ENCODE peak calls at places on chromosomes 1 and 21, in four cellular contexts. P, T, L and X are unnamed samples.
A peak's percentile ranks its signal among the peaks of the same experiment; 100 is the strongest.

GRCh38 chr21:31894441-31894840 is 21.6 kb downstream of the HUNK start:
- DNase-seq in P (no peak), T (no peak), L (no peak), X (no peak)

GRCh38 chr1:53478186-53478585 is 19.0 kb downstream of the DMRTB1 start:
- DNase-seq in T (no peak), P (no peak), L (peak; percentile 21), X (no peak)

GRCh38 chr1:9369964-9370788 is 77.5 kb downstream of the SPSB1 start:
- DNase-seq in P (no peak), T (no peak), L (no peak), X (no peak)

GRCh38 chr1:197773856-197774255 is 1.4 kb downstream of the DENND1B start:
- DNase-seq in P (no peak), L (no peak), T (no peak), X (no peak)

GRCh38 chr1:38962113-38962512 is 20.5 kb upstream of the RHBDL2 start:
- DNase-seq in L (no peak), T (no peak), P (no peak), X (no peak)

GRCh38 chr21:14070049-14070893 is 140.5 kb downstream of the LIPI start:
- DNase-seq in T (no peak), L (no peak), P (peak; percentile 44), X (no peak)

GRCh38 chr1:232334811-232335210 is 295.1 kb downstream of the SIPA1L2 start:
- DNase-seq in P (no peak), L (no peak), T (no peak), X (no peak)

GRCh38 chr1:27455166-27455811 is 34.7 kb downstream of the WASF2 start:
- DNase-seq in L (no peak), T (peak; percentile 18), P (no peak), X (no peak)

GRCh38 chr1:154557248-154557938 is 1.1 kb downstream of the UBE2Q1 start:
- DNase-seq in P (no peak), T (no peak), L (no peak), X (no peak)

GRCh38 chr1:180563013-180563827 is 4.5 kb downstream of the OVAAL start:
- DNase-seq in T (peak; percentile 21), P (no peak), L (no peak), X (no peak)

GRCh38 chr1:2019162-2019542 is at the start of gene GABRD:
- DNase-seq in T (no peak), P (no peak), L (no peak), X (no peak)

GRCh38 chr1:69991644-69992043 is 213.7 kb downstream of the LRRC40 start:
- DNase-seq in T (no peak), L (no peak), P (no peak), X (no peak)

GRCh38 chr1:40770296-40771070 is 13.1 kb upstream of the KCNQ4 start:
- DNase-seq in L (peak; percentile 53), P (peak; percentile 58), T (no peak), X (no peak)

GRCh38 chr1:33429332-33429731 is 1.6 kb downstream of the PHC2 start:
- DNase-seq in T (no peak), L (no peak), P (no peak), X (no peak)

GRCh38 chr1:159084867-159085266 is 8.3 kb upstream of the AIM2 start:
- DNase-seq in L (no peak), P (no peak), T (no peak), X (no peak)

GRCh38 chr1:117346206-117346928 is 20.9 kb upstream of the MAN1A2 start:
- DNase-seq in T (no peak), L (no peak), P (no peak), X (no peak)

GRCh38 chr1:76929136-76929535 is 61.9 kb downstream of the ST6GALNAC5 start:
- DNase-seq in P (no peak), T (no peak), L (no peak), X (no peak)

GRCh38 chr1:65148548-65149390 is 766 bp downstream of the AK4 start:
- DNase-seq in L (peak; percentile 85), P (peak; percentile 83), T (peak; percentile 46), X (peak; percentile 76)

GRCh38 chr1:18020021-18020817 is 87.4 kb upstream of the IGSF21 start:
- DNase-seq in T (no peak), P (no peak), L (no peak), X (no peak)

GRCh38 chr1:118928739-118929554 is 59.2 kb downstream of the TBX15 start:
- DNase-seq in T (no peak), L (no peak), P (peak; percentile 51), X (no peak)

DNA sequence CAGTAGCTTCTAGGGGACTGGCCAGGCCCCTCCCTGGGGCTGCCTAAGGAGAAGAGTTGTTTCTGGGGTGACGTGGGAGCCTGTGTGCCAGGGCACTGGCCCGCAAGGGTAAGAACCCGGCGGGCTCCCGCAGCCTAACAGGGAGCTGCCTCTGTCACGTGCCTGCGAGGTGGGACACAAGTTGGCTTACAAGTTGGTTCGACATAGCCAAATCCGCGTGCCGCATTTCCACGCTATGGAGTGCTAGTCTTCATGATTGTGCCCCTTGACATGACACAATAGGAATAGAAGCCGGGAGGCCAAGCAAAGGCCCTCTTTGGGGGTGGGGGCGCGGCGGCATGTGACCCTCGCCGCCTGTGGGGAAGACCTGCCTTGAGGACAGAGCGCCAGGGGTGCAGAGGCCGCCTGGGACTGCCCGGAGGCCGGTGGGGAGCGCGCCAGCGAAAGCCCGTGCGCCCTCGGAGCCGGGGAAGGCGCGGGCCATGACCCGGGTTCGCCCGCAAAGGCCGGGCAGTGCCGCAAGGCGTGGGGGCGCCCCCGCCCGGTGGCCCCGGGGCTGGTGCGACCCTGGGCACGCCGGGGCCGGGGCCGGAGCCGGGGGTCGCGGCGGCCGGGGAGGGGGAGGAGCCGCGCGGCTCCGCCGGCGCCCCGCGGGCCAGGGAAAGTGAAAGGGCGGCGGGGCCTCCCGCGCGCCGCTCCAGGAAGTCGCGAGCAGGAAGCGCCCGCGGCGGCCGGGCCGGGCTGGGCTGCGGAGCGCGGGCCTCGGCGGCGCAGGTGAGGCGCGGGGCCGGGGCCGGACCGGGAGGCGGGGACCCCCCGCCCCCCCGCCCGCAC is at the start of gene SLC37A1:
- DNase-seq in L (peak; percentile 61), P (peak; percentile 78), T (no peak), X (no peak)
- TF ChIP-seq POLR2AphosphoS5 in L (no peak), P (no peak), T (no peak), X (no peak)

GRCh38 chr1:168365719-168366474 is 85.2 kb downstream of the TBX19 start:
- DNase-seq in L (no peak), T (no peak), P (no peak), X (no peak)
- TF ChIP-seq POLR2AphosphoS5 in L (no peak), T (no peak), P (no peak), X (no peak)

GRCh38 chr21:33324311-33325221 is at the start of gene IFNAR1:
- DNase-seq in P (peak; percentile 96), L (peak; percentile 100), T (peak; percentile 99), X (peak; percentile 99)
- TF ChIP-seq POLR2AphosphoS5 in P (peak; percentile 89), L (peak; percentile 97), T (peak; percentile 96), X (no peak)

GRCh38 chr1:58779059-58779754 is 4.6 kb downstream of the JUN start:
- DNase-seq in P (no peak), T (no peak), L (no peak), X (no peak)
- TF ChIP-seq POLR2AphosphoS5 in P (no peak), T (peak; percentile 58), L (no peak), X (no peak)

DNA sequence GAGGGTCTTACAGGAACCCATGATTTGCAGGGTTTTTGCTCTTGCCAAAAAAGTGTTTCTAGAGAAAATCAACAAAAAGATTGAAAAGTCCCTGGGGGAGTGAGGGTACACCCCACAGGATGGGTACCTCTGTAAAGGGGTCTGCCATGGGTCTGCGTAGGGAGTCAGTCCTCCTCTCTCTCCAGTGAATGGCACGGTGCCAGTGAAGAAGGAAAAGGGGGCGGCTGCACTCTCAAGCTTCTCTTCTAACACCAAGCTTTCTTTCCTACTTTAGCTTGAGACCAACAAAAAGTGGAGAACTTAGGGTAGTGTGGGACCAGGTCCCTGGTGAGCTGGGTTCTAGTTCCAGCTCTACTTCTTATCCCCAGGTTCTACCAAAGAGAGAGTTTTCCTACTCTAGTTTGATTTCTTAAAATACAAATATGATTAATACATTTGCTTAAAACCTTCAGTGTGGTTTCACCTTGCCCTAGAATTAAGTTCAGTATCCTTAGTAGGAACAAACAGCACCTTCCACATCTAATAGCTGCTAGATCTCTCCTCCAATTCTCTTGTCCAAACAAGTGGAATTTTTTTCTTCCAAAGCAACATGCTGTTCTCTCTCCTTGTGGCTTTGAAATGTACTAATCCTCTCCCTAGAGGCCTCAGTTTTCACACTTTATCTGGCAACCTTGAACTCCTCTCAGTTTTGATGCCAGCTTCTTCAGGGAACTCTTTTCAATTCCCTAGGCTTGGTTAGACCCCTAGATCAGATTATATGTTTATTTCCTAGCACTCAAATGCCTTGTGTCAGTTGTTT is 87.2 kb downstream of the GLUL start:
- DNase-seq in L (no peak), P (no peak), T (no peak), X (no peak)
- TF ChIP-seq POLR2AphosphoS5 in L (no peak), P (no peak), T (no peak), X (no peak)